ENCODE peak calls at places on chromosomes 1 and 21, in four cellular contexts. K is K562, U is endothelial cell of umbilical vein, I is keratinocyte. F is an unnamed sample. For H3K9me1, the result is how much of the 10 kb centered on the place peaks cover.

GRCh38 chr1:17886361-17886760 is 131.2 kb downstream of the ACTL8 start:
- DNase-seq in I (no peak), U (no peak), K (no peak), F (no peak)

GRCh38 chr1:46522184-46522968 is 29.1 kb downstream of the KNCN start:
- DNase-seq in I (no peak), K (peak), U (no peak), F (peak)

GRCh38 chr1:204623894-204624361 is 61.6 kb downstream of the LRRN2 start:
- DNase-seq in I (no peak), K (peak), U (no peak), F (no peak)

GRCh38 chr1:228073870-228074545 is 8.5 kb upstream of the ARF1 start:
- DNase-seq in K (peak), U (no peak), I (no peak), F (no peak)

GRCh38 chr1:226181996-226182714 is 4.4 kb downstream of the ACBD3 start:
- DNase-seq in U (peak), I (no peak), K (peak), F (peak)

GRCh38 chr1:206792939-206793607 is 20.8 kb upstream of the IL10 start:
- DNase-seq in K (no peak), I (no peak), U (no peak), F (peak)

GRCh38 chr1:27418326-27418761 is 25.9 kb downstream of the GPR3 start:
- DNase-seq in I (no peak), U (peak), K (peak), F (peak)

GRCh38 chr1:205916541-205916940 is 26.7 kb downstream of the SLC26A9 start:
- DNase-seq in I (no peak), K (no peak), U (no peak), F (peak)

GRCh38 chr1:174799136-174799479 is 200.6 kb upstream of the CACYBP start:
- DNase-seq in K (no peak), U (no peak), I (no peak), F (no peak)

GRCh38 chr1:100034465-100034864 is 64.7 kb downstream of the SLC35A3 start:
- DNase-seq in K (peak), U (peak), I (no peak), F (peak)

GRCh38 chr1:111192643-111193519 is 7.6 kb downstream of the DENND2D start:
- DNase-seq in U (peak), I (no peak), K (no peak), F (peak)

GRCh38 chr1:194830387-194830786 is 1644.0 kb upstream of the B3GALT2 start:
- DNase-seq in K (no peak), I (no peak), U (no peak), F (no peak)

GRCh38 chr1:193558491-193559028 is 372.1 kb upstream of the B3GALT2 start:
- DNase-seq in K (no peak), U (peak), I (peak), F (peak)

GRCh38 chr1:153968000-153968363 is 280 bp downstream of the CREB3L4 start:
- DNase-seq in U (no peak), K (no peak), I (no peak), F (no peak)

GRCh38 chr1:202968895-202969295 is 1.8 kb upstream of the CYB5R1 start:
- DNase-seq in K (peak), I (no peak), U (peak), F (peak)

DNA sequence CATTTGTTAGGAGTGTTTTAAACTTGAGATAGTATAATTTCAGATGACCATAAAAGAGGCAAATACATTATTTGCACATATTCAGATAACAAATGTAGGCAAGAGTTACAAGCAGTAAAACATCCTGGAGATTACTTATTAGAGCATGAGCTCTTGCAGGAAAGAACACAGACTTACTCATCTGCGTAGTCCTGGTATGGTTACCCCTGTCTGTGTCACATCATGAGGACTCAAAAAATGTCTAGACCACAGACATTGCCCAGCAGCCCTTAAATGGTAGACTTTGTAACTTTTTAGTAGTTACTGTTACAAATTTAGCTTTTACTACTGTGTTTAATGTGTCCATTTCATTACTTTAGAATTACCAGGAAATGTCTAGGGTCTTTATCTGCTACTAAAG is 12.8 kb downstream of the CACHD1 start:
- DNase-seq in U (no peak), I (no peak), K (no peak), F (no peak)
- H3K9me1 ChIP-seq in U (under half), I (under half), K (under half), F (under half)

GRCh38 chr1:177934927-177935326 is 34.9 kb downstream of the SEC16B start:
- DNase-seq in U (no peak), K (no peak), I (no peak), F (no peak)

GRCh38 chr1:177936016-177936415 is 33.8 kb downstream of the SEC16B start:
- DNase-seq in K (no peak), I (no peak), U (no peak), F (no peak)

GRCh38 chr1:177940682-177941081 is 29.2 kb downstream of the SEC16B start:
- DNase-seq in U (no peak), K (no peak), I (no peak), F (no peak)

GRCh38 chr1:177937174-177937770 is 32.6 kb downstream of the SEC16B start:
- DNase-seq in I (no peak), U (no peak), K (no peak), F (no peak)

GRCh38 chr1:177937931-177938330 is 31.9 kb downstream of the SEC16B start:
- DNase-seq in I (no peak), U (no peak), K (no peak), F (peak)
- H3K9me1 ChIP-seq in I (under half), U (under half), K (under half), F (under half)

GRCh38 chr1:3064901-3065300 is 4.1 kb upstream of the PRDM16 start:
- DNase-seq in I (no peak), K (no peak), U (no peak), F (no peak)
- H3K9me1 ChIP-seq in I (under half), K (under half), U (under half), F (under half)

GRCh38 chr21:28445081-28445830 is 547.4 kb downstream of the LTN1 start:
- DNase-seq in I (no peak), K (no peak), U (no peak), F (peak)
- H3K9me1 ChIP-seq in I (under half), K (under half), U (under half), F (under half)

DNA sequence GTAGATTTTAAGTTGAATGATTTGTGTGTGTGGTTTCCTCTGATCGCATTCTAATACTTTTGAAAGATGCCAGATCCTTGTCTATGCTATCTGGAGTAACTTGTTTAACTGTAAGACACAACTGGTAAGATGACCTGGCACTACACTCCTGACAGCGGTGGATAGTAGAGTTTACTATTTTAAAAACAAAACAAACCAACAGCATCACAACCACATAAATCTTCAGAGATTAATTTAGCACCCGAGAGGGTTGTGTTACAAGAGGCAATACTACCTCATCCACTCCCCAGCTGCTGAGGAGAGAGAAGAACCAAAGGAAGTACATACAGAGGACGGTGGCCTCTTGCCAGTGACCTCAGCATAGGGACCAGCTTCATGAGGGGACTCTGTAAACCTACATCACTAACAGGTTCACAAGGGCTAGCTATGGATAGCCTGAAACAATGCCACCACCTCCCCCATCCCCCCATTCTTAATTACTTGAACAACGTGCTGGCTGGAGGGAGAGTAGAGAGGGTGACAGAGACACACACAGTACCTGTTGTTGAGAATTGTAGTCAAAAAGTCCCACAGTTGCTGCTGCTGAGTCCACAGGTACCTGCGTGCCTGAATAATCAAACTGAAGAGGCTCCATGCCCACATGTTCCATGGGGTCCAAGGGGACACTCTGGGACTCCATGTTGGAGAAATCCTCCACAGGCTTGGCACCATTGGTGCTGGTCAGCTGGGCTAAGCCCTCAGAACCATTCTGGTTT is 73.5 kb downstream of the PUM1 start:
- DNase-seq in I (no peak), U (no peak), K (no peak), F (peak)
- H3K9me1 ChIP-seq in I (under half), U (under half), K (under half), F (under half)

GRCh38 chr1:41098657-41099207 is 77.2 kb upstream of the SLFNL1 start:
- DNase-seq in U (no peak), I (no peak), K (no peak), F (no peak)

GRCh38 chr1:41102208-41102607 is 80.7 kb upstream of the SLFNL1 start:
- DNase-seq in U (peak), I (no peak), K (no peak), F (peak)

GRCh38 chr1:41102653-41103052 is 81.1 kb upstream of the SLFNL1 start:
- DNase-seq in I (no peak), K (no peak), U (no peak), F (no peak)

GRCh38 chr1:41100170-41100569 is 78.6 kb upstream of the SLFNL1 start:
- DNase-seq in U (no peak), I (no peak), K (no peak), F (no peak)

DNA sequence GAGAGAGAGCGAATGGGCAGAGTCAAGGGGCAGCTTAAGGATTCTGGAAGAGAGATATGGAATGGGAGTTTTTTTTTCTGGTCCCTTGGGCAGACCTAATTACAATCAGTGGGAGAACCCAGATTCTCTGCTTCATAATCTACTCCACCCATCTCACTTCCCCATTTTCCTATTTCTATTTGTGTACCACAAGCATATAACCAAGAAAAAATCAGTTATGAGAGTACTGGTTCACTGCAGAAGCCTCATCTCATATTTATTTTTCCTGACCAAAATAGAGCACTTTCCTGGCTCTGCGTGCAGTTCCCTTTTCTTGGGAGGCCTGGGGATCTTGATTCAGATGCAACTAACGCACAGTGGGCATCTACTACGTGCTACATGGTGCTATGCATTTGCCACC is 82.2 kb upstream of the SLFNL1 start:
- DNase-seq in K (no peak), I (no peak), U (no peak), F (no peak)
- H3K9me1 ChIP-seq in K (under half), I (under half), U (under half), F (under half)

GRCh38 chr1:7460807-7461206 is 310.3 kb upstream of the VAMP3 start:
- DNase-seq in K (no peak), U (no peak), I (no peak), F (no peak)
- H3K9me1 ChIP-seq in K (under half), U (under half), I (under half), F (under half)